ENCODE peak calls at places on chromosomes 12 and 14, in nine cellular contexts. One of them, this sample, is unnamed.
A peak's percentile ranks its signal among the peaks of the same experiment; 100 is the strongest.

GRCh38 chr12:53431187-53431586 is 7.5 kb downstream of the AMHR2 start:
- DNase-seq in kidney: peak; percentile 48
- DNase-seq in ovary: no peak
- DNase-seq in CD4-positive, alpha-beta T cell: no peak
- DNase-seq in lower lobe of right lung: no peak
- DNase-seq in neural progenitor cell: no peak
- DNase-seq in CD8-positive, alpha-beta T cell: no peak
- DNase-seq in pancreas: peak; percentile 26
- DNase-seq in effector memory CD4-positive, alpha-beta T cell: no peak
- DNase-seq in this sample: no peak

GRCh38 chr14:80434574-80435321 is 223.4 kb upstream of the DIO2 start:
- DNase-seq in kidney: no peak
- DNase-seq in ovary: no peak
- DNase-seq in CD4-positive, alpha-beta T cell: no peak
- DNase-seq in lower lobe of right lung: no peak
- DNase-seq in neural progenitor cell: no peak
- DNase-seq in CD8-positive, alpha-beta T cell: no peak
- DNase-seq in pancreas: no peak
- DNase-seq in effector memory CD4-positive, alpha-beta T cell: no peak
- DNase-seq in this sample: no peak

GRCh38 chr12:26271889-26272492 is 76.6 kb downstream of the SSPN start:
- DNase-seq in kidney: peak; percentile 93
- DNase-seq in ovary: peak; percentile 89
- DNase-seq in CD4-positive, alpha-beta T cell: no peak
- DNase-seq in lower lobe of right lung: peak; percentile 57
- DNase-seq in neural progenitor cell: no peak
- DNase-seq in CD8-positive, alpha-beta T cell: no peak
- DNase-seq in pancreas: peak; percentile 87
- DNase-seq in effector memory CD4-positive, alpha-beta T cell: no peak
- DNase-seq in this sample: peak; percentile 94

GRCh38 chr12:69879007-69879960 is 54.3 kb downstream of the MYRFL start:
- DNase-seq in kidney: no peak
- DNase-seq in ovary: peak; percentile 59
- DNase-seq in CD4-positive, alpha-beta T cell: peak; percentile 36
- DNase-seq in lower lobe of right lung: peak; percentile 68
- DNase-seq in neural progenitor cell: peak; percentile 86
- DNase-seq in CD8-positive, alpha-beta T cell: peak; percentile 56
- DNase-seq in pancreas: peak; percentile 70
- DNase-seq in effector memory CD4-positive, alpha-beta T cell: peak; percentile 22
- DNase-seq in this sample: peak; percentile 80

GRCh38 chr12:5665615-5666014 is 233.7 kb downstream of the NTF3 start:
- DNase-seq in kidney: no peak
- DNase-seq in ovary: no peak
- DNase-seq in CD4-positive, alpha-beta T cell: no peak
- DNase-seq in lower lobe of right lung: no peak
- DNase-seq in neural progenitor cell: no peak
- DNase-seq in CD8-positive, alpha-beta T cell: no peak
- DNase-seq in pancreas: no peak
- DNase-seq in effector memory CD4-positive, alpha-beta T cell: no peak
- DNase-seq in this sample: peak; percentile 77

GRCh38 chr12:122886851-122887816 is 8.8 kb downstream of the VPS37B start:
- DNase-seq in kidney: no peak
- DNase-seq in ovary: no peak
- DNase-seq in CD4-positive, alpha-beta T cell: no peak
- DNase-seq in lower lobe of right lung: no peak
- DNase-seq in neural progenitor cell: peak; percentile 52
- DNase-seq in CD8-positive, alpha-beta T cell: no peak
- DNase-seq in pancreas: peak; percentile 32
- DNase-seq in effector memory CD4-positive, alpha-beta T cell: no peak
- DNase-seq in this sample: no peak

GRCh38 chr12:63857771-63858670 is 13.5 kb downstream of the SRGAP1 start:
- DNase-seq in kidney: no peak
- DNase-seq in ovary: no peak
- DNase-seq in CD4-positive, alpha-beta T cell: no peak
- DNase-seq in lower lobe of right lung: no peak
- DNase-seq in neural progenitor cell: no peak
- DNase-seq in CD8-positive, alpha-beta T cell: no peak
- DNase-seq in pancreas: no peak
- DNase-seq in effector memory CD4-positive, alpha-beta T cell: no peak
- DNase-seq in this sample: no peak

GRCh38 chr12:107684029-107684790 is 1.4 kb upstream of the PWP1 start:
- DNase-seq in kidney: no peak
- DNase-seq in ovary: no peak
- DNase-seq in CD4-positive, alpha-beta T cell: no peak
- DNase-seq in lower lobe of right lung: no peak
- DNase-seq in neural progenitor cell: no peak
- DNase-seq in CD8-positive, alpha-beta T cell: no peak
- DNase-seq in pancreas: no peak
- DNase-seq in effector memory CD4-positive, alpha-beta T cell: no peak
- DNase-seq in this sample: no peak

GRCh38 chr12:116375278-116375842 is 97.9 kb upstream of the MED13L start:
- DNase-seq in kidney: no peak
- DNase-seq in ovary: no peak
- DNase-seq in CD4-positive, alpha-beta T cell: no peak
- DNase-seq in lower lobe of right lung: no peak
- DNase-seq in neural progenitor cell: no peak
- DNase-seq in CD8-positive, alpha-beta T cell: no peak
- DNase-seq in pancreas: no peak
- DNase-seq in effector memory CD4-positive, alpha-beta T cell: no peak
- DNase-seq in this sample: peak; percentile 25

GRCh38 chr12:116376354-116377193 is 99.1 kb upstream of the MED13L start:
- DNase-seq in kidney: no peak
- DNase-seq in ovary: no peak
- DNase-seq in CD4-positive, alpha-beta T cell: no peak
- DNase-seq in lower lobe of right lung: no peak
- DNase-seq in neural progenitor cell: no peak
- DNase-seq in CD8-positive, alpha-beta T cell: no peak
- DNase-seq in pancreas: no peak
- DNase-seq in effector memory CD4-positive, alpha-beta T cell: no peak
- DNase-seq in this sample: no peak

GRCh38 chr12:116380066-116380465 is 102.6 kb upstream of the MED13L start:
- DNase-seq in kidney: no peak
- DNase-seq in ovary: no peak
- DNase-seq in CD4-positive, alpha-beta T cell: no peak
- DNase-seq in lower lobe of right lung: no peak
- DNase-seq in neural progenitor cell: no peak
- DNase-seq in CD8-positive, alpha-beta T cell: no peak
- DNase-seq in pancreas: no peak
- DNase-seq in effector memory CD4-positive, alpha-beta T cell: no peak
- DNase-seq in this sample: no peak

GRCh38 chr12:116378002-116378401 is 100.5 kb upstream of the MED13L start:
- DNase-seq in kidney: no peak
- DNase-seq in ovary: no peak
- DNase-seq in CD4-positive, alpha-beta T cell: no peak
- DNase-seq in lower lobe of right lung: no peak
- DNase-seq in neural progenitor cell: no peak
- DNase-seq in CD8-positive, alpha-beta T cell: no peak
- DNase-seq in pancreas: no peak
- DNase-seq in effector memory CD4-positive, alpha-beta T cell: no peak
- DNase-seq in this sample: no peak

DNA sequence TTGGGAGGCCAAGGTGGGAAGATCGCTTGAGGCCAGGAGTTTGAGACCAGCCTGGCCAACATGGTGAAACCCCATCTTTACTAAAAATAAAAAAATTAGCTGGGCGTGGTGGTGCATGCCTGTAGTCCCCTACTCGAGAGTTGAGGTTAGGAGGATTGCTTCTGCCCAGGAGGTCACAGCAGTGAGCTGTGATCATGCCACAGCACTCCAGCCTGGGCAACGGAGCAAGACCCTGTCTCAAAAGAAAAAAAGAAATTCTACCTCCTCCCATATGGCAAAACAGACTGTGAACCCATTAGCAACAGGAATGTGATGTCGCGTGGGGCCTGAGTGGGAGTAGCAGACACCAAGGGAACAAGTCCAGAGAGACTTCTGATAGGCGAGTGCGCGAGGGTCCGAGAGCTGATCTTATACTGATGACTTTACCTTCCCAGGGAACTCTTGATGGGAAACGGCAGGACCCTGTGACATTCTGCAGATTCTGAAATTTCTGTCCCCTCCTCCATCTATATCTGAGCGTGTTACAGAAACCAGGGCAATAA is 99.8 kb upstream of the MED13L start:
- DNase-seq in kidney: no peak
- DNase-seq in ovary: no peak
- DNase-seq in CD4-positive, alpha-beta T cell: no peak
- DNase-seq in lower lobe of right lung: no peak
- DNase-seq in neural progenitor cell: no peak
- DNase-seq in CD8-positive, alpha-beta T cell: no peak
- DNase-seq in pancreas: no peak
- DNase-seq in effector memory CD4-positive, alpha-beta T cell: no peak
- DNase-seq in this sample: no peak
- H3K27ac ChIP-seq in kidney: no peak overlapping the region
- H3K27ac ChIP-seq in ovary: no peak overlapping the region
- H3K27ac ChIP-seq in CD4-positive, alpha-beta T cell: no peak overlapping the region
- H3K27ac ChIP-seq in lower lobe of right lung: no peak overlapping the region
- H3K27ac ChIP-seq in neural progenitor cell: no peak overlapping the region
- H3K27ac ChIP-seq in CD8-positive, alpha-beta T cell: no peak overlapping the region
- H3K27ac ChIP-seq in pancreas: no peak overlapping the region
- H3K27ac ChIP-seq in effector memory CD4-positive, alpha-beta T cell: no peak overlapping the region
- H3K27ac ChIP-seq in this sample: no peak overlapping the region

DNA sequence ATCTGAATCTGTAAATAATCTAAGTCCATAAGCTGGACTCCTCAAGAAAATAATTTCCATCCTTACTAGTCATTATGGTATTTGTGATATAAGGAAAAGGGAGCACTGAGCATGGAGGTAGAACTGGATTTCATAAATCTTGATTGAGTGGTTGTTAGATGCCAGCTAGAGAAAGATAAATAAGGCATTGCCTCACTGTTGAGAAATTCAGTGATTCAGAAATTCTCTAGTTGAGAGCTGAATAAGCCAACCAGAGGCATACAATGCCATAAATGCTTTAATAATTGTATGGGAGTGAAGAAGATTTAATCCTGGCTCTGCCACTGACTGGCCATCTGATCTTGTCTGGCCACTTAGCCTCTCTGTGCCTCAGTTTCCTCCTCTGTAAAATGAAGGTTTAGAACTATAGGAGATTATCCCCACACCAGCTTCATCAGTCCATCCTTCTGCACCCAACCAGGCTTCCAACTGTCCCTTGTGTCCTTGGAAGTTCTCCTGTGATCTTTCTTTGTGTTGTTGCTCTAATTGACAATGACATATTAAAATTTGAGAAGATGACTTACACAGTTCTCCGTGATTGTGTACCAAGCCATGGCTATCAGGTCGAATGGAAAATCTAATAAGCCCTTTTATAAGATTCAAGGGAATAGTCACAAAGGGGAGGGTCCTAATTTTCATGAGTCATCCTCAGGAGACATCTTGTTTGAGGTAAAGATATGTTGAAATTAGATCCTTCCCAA is 394.3 kb downstream of the EGLN3 start:
- DNase-seq in kidney: no peak
- DNase-seq in ovary: no peak
- DNase-seq in CD4-positive, alpha-beta T cell: no peak
- DNase-seq in lower lobe of right lung: no peak
- DNase-seq in neural progenitor cell: no peak
- DNase-seq in CD8-positive, alpha-beta T cell: no peak
- DNase-seq in pancreas: no peak
- DNase-seq in effector memory CD4-positive, alpha-beta T cell: no peak
- DNase-seq in this sample: no peak
- H3K27ac ChIP-seq in kidney: no peak overlapping the region
- H3K27ac ChIP-seq in ovary: no peak overlapping the region
- H3K27ac ChIP-seq in CD4-positive, alpha-beta T cell: no peak overlapping the region
- H3K27ac ChIP-seq in lower lobe of right lung: no peak overlapping the region
- H3K27ac ChIP-seq in neural progenitor cell: no peak overlapping the region
- H3K27ac ChIP-seq in CD8-positive, alpha-beta T cell: no peak overlapping the region
- H3K27ac ChIP-seq in pancreas: no peak overlapping the region
- H3K27ac ChIP-seq in effector memory CD4-positive, alpha-beta T cell: no peak overlapping the region
- H3K27ac ChIP-seq in this sample: no peak overlapping the region

GRCh38 chr14:53533384-53533975 is 380.4 kb upstream of the DDHD1 start:
- DNase-seq in kidney: no peak
- DNase-seq in ovary: no peak
- DNase-seq in CD4-positive, alpha-beta T cell: no peak
- DNase-seq in lower lobe of right lung: no peak
- DNase-seq in neural progenitor cell: no peak
- DNase-seq in CD8-positive, alpha-beta T cell: no peak
- DNase-seq in pancreas: no peak
- DNase-seq in effector memory CD4-positive, alpha-beta T cell: no peak
- DNase-seq in this sample: no peak

GRCh38 chr14:53532871-53533270 is 379.7 kb upstream of the DDHD1 start:
- DNase-seq in kidney: no peak
- DNase-seq in ovary: no peak
- DNase-seq in CD4-positive, alpha-beta T cell: no peak
- DNase-seq in lower lobe of right lung: no peak
- DNase-seq in neural progenitor cell: no peak
- DNase-seq in CD8-positive, alpha-beta T cell: no peak
- DNase-seq in pancreas: no peak
- DNase-seq in effector memory CD4-positive, alpha-beta T cell: no peak
- DNase-seq in this sample: no peak

GRCh38 chr14:53531730-53532129 is 378.6 kb upstream of the DDHD1 start:
- DNase-seq in kidney: no peak
- DNase-seq in ovary: no peak
- DNase-seq in CD4-positive, alpha-beta T cell: no peak
- DNase-seq in lower lobe of right lung: no peak
- DNase-seq in neural progenitor cell: no peak
- DNase-seq in CD8-positive, alpha-beta T cell: no peak
- DNase-seq in pancreas: no peak
- DNase-seq in effector memory CD4-positive, alpha-beta T cell: no peak
- DNase-seq in this sample: no peak

GRCh38 chr14:53529519-53529918 is 376.4 kb upstream of the DDHD1 start:
- DNase-seq in kidney: no peak
- DNase-seq in ovary: no peak
- DNase-seq in CD4-positive, alpha-beta T cell: no peak
- DNase-seq in lower lobe of right lung: no peak
- DNase-seq in neural progenitor cell: no peak
- DNase-seq in CD8-positive, alpha-beta T cell: no peak
- DNase-seq in pancreas: no peak
- DNase-seq in effector memory CD4-positive, alpha-beta T cell: no peak
- DNase-seq in this sample: no peak

DNA sequence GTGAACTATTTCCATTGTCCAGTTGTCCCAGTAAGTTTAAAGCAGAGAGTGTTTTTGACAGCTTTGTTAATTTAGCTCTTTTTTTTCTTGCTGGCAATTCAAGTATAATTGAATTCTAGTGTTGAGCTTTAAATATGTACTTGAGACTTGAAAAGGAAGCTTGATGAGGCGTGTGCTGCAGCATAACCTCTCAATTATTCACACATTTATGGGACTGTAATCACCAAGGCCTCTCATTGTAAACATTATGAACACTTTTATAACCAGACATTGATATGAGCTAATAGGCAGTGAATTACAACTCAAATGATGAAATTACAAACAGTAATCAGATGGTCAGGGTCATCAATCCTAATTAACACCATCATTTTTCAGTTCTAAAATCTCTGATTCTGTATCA is 378.0 kb upstream of the DDHD1 start:
- DNase-seq in kidney: no peak
- DNase-seq in ovary: no peak
- DNase-seq in CD4-positive, alpha-beta T cell: no peak
- DNase-seq in lower lobe of right lung: no peak
- DNase-seq in neural progenitor cell: no peak
- DNase-seq in CD8-positive, alpha-beta T cell: no peak
- DNase-seq in pancreas: no peak
- DNase-seq in effector memory CD4-positive, alpha-beta T cell: no peak
- DNase-seq in this sample: no peak
- H3K27ac ChIP-seq in kidney: no peak overlapping the region
- H3K27ac ChIP-seq in ovary: no peak overlapping the region
- H3K27ac ChIP-seq in CD4-positive, alpha-beta T cell: no peak overlapping the region
- H3K27ac ChIP-seq in lower lobe of right lung: no peak overlapping the region
- H3K27ac ChIP-seq in neural progenitor cell: no peak overlapping the region
- H3K27ac ChIP-seq in CD8-positive, alpha-beta T cell: no peak overlapping the region
- H3K27ac ChIP-seq in pancreas: no peak overlapping the region
- H3K27ac ChIP-seq in effector memory CD4-positive, alpha-beta T cell: no peak overlapping the region
- H3K27ac ChIP-seq in this sample: no peak overlapping the region

DNA sequence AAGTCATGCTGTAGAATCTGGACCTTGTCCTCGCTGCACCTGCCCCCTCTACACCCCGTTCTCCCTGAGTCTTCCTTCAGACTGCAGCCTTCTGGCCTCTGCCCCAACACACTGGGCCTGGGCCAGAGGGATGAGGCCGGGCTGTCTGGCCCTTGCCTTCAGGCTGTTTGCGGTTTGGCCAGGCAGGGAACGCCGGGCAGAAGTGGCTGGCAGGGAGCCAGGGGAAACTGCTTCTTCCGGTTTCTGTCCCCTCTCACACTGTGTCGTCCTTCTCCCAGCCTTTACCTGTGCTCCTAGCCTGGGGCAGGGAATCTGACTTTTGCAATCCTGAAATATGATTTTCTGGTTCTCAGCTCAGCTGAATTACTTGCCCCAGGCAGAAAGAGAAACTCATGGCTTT is 13.5 kb downstream of the DGLUCY start:
- DNase-seq in kidney: peak; percentile 91
- DNase-seq in ovary: no peak
- DNase-seq in CD4-positive, alpha-beta T cell: no peak
- DNase-seq in lower lobe of right lung: peak; percentile 82
- DNase-seq in neural progenitor cell: no peak
- DNase-seq in CD8-positive, alpha-beta T cell: no peak
- DNase-seq in pancreas: peak; percentile 81
- DNase-seq in effector memory CD4-positive, alpha-beta T cell: no peak
- DNase-seq in this sample: no peak
- H3K27ac ChIP-seq in kidney: peak overlapping the region; percentile 76
- H3K27ac ChIP-seq in ovary: no peak overlapping the region
- H3K27ac ChIP-seq in CD4-positive, alpha-beta T cell: no peak overlapping the region
- H3K27ac ChIP-seq in lower lobe of right lung: peak overlapping the region; percentile 33
- H3K27ac ChIP-seq in neural progenitor cell: no peak overlapping the region
- H3K27ac ChIP-seq in CD8-positive, alpha-beta T cell: no peak overlapping the region
- H3K27ac ChIP-seq in pancreas: no peak overlapping the region
- H3K27ac ChIP-seq in effector memory CD4-positive, alpha-beta T cell: no peak overlapping the region
- H3K27ac ChIP-seq in this sample: no peak overlapping the region

This sample was measured in aorta.